ENCODE peak calls at places on chromosomes 13 and 19, in five cellular contexts. J is astrocyte, K is skeletal muscle cell, R is epithelial cell of proximal tubule, D is fibroblast of pulmonary artery. O is an unnamed sample.

GRCh38 chr13:68232351-68233130 is 1002.4 kb upstream of the PCDH9 start:
- DNase-seq in J (peak), K (no peak), R (no peak), D (no peak), O (no peak)

GRCh38 chr13:114064516-114065140 is 67.8 kb downstream of the RASA3 start:
- DNase-seq in J (no peak), K (no peak), R (no peak), D (peak), O (peak)

GRCh38 chr19:28956421-28956820 is 256.5 kb downstream of the UQCRFS1 start:
- DNase-seq in J (no peak), K (no peak), R (peak), D (no peak), O (no peak)

GRCh38 chr19:27971071-27971470 is 1241.9 kb downstream of the UQCRFS1 start:
- DNase-seq in J (peak), K (peak), R (peak), D (peak), O (no peak)

GRCh38 chr13:28601581-28601980 is 57.3 kb upstream of the POMP start:
- DNase-seq in J (no peak), K (no peak), R (no peak), D (no peak), O (no peak)

GRCh38 chr13:28408235-28408848 is 86.6 kb downstream of the FLT1 start:
- DNase-seq in J (no peak), K (no peak), R (no peak), D (peak), O (no peak)

GRCh38 chr19:35904312-35905068 is 2.2 kb downstream of the HCST start:
- DNase-seq in J (no peak), K (no peak), R (no peak), D (no peak), O (no peak)

GRCh38 chr13:97600438-97601080 is 166.6 kb downstream of the RAP2A start:
- DNase-seq in J (peak), K (peak), R (no peak), D (peak), O (peak)

GRCh38 chr19:55550321-55550650 is 4.9 kb upstream of the SBK3 start:
- DNase-seq in J (peak), K (no peak), R (no peak), D (no peak), O (no peak)

GRCh38 chr13:111946214-111946613 is 120.7 kb upstream of the SOX1 start:
- DNase-seq in J (no peak), K (no peak), R (no peak), D (no peak), O (no peak)

GRCh38 chr13:72696590-72696989 is 30.8 kb downstream of the MZT1 start:
- DNase-seq in J (peak), K (no peak), R (no peak), D (peak), O (no peak)

GRCh38 chr19:43699506-43700367 is 16.1 kb upstream of the IRGC start:
- DNase-seq in J (peak), K (no peak), R (no peak), D (peak), O (peak)

GRCh38 chr13:48344264-48344663 is 40.7 kb downstream of the RB1 start:
- DNase-seq in J (no peak), K (no peak), R (no peak), D (no peak), O (no peak)

GRCh38 chr19:55255618-55256423 is 3.0 kb downstream of the PPP6R1 start:
- DNase-seq in J (peak), K (no peak), R (no peak), D (peak), O (no peak)

GRCh38 chr19:39966617-39967016 is 4.3 kb upstream of the PSMC4 start:
- DNase-seq in J (no peak), K (no peak), R (no peak), D (no peak), O (no peak)

GRCh38 chr13:39417643-39418042 is 185.3 kb downstream of the LHFPL6 start:
- DNase-seq in J (peak), K (peak), R (no peak), D (peak), O (peak)

GRCh38 chr13:63696055-63696454 is 2280.4 kb upstream of the PCDH20 start:
- DNase-seq in J (peak), K (peak), R (no peak), D (peak), O (no peak)

GRCh38 chr13:27177852-27178251 is 6.2 kb upstream of the USP12 start:
- DNase-seq in J (no peak), K (no peak), R (no peak), D (no peak), O (no peak)

GRCh38 chr13:102293723-102294122 is 108.1 kb downstream of the FGF14 start:
- DNase-seq in J (no peak), K (no peak), R (no peak), D (no peak), O (no peak)

GRCh38 chr19:19083413-19084178 is 19.8 kb downstream of the SLC25A42 start:
- DNase-seq in J (no peak), K (no peak), R (no peak), D (no peak), O (no peak)

GRCh38 chr19:632228-633067 is 889 bp downstream of the POLRMT start:
- DNase-seq in J (peak), K (peak), R (no peak), D (peak), O (no peak)

GRCh38 chr13:98775844-98776598 is 23.5 kb upstream of the SLC15A1 start:
- DNase-seq in J (peak), K (no peak), R (peak), D (peak), O (no peak)

GRCh38 chr19:57099199-57099661 is 20.6 kb upstream of the USP29 start:
- DNase-seq in J (peak), K (no peak), R (no peak), D (peak), O (peak)

GRCh38 chr19:9906475-9907087 is 29.7 kb downstream of the OLFM2 start:
- DNase-seq in J (no peak), K (no peak), R (no peak), D (no peak), O (no peak)

GRCh38 chr19:33385956-33386355 is 12.4 kb downstream of the CEBPG start:
- DNase-seq in J (no peak), K (no peak), R (no peak), D (no peak), O (no peak)

GRCh38 chr13:99370476-99371272 is 63.5 kb upstream of the GPR183 start:
- DNase-seq in J (no peak), K (no peak), R (no peak), D (no peak), O (no peak)

GRCh38 chr19:7855426-7856276 is 18.5 kb downstream of the PRR36 start:
- DNase-seq in J (no peak), K (no peak), R (no peak), D (no peak), O (no peak)

GRCh38 chr19:8081569-8082550 is 29.3 kb downstream of the CCL25 start:
- DNase-seq in J (no peak), K (no peak), R (no peak), D (peak), O (no peak)

GRCh38 chr13:40682449-40683240 is 16.2 kb upstream of the FOXO1 start:
- DNase-seq in J (peak), K (no peak), R (no peak), D (no peak), O (no peak)

GRCh38 chr19:48372904-48373303 is 8.7 kb downstream of the SYNGR4 start:
- DNase-seq in J (no peak), K (no peak), R (no peak), D (no peak), O (no peak)

GRCh38 chr19:42292042-42292960 is 9.6 kb upstream of the PRR19 start:
- DNase-seq in J (no peak), K (no peak), R (no peak), D (no peak), O (no peak)

GRCh38 chr13:99559560-99559959 is 58.3 kb downstream of the TM9SF2 start:
- DNase-seq in J (no peak), K (no peak), R (no peak), D (no peak), O (no peak)

GRCh38 chr13:48749699-48750473 is 96.2 kb downstream of the CYSLTR2 start:
- DNase-seq in J (peak), K (peak), R (peak), D (peak), O (peak)

GRCh38 chr19:49851456-49852259 is 699 bp downstream of the PTOV1 start:
- DNase-seq in J (no peak), K (no peak), R (no peak), D (no peak), O (no peak)

DNA sequence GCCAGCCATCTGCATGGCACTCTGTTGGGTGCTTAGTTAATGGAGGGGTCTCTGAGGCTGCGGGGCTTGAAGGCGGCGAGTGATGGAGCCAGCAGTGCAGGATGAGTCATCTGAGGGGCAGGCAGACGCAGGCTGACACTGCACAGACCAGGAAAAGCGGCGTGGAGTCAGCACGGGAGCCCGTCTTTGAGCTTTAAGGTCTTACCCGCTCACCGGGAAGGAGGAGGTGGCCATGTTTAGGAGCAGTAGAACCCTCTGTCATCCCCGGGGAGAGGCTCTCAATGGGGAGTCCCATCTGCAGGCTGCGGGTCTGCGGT is 13.1 kb downstream of the NAXD start:
- DNase-seq in J (peak), K (no peak), R (no peak), D (peak), O (no peak)
- H3K4me3 ChIP-seq in J (no peak), K (no peak), R (no peak), D (no peak), O (no peak)

GRCh38 chr19:14021474-14021873 is 6.5 kb upstream of the RLN3 start:
- DNase-seq in J (no peak), K (no peak), R (no peak), D (no peak), O (no peak)

GRCh38 chr19:14019100-14019499 is 8.8 kb upstream of the RLN3 start:
- DNase-seq in J (no peak), K (no peak), R (no peak), D (no peak), O (no peak)

GRCh38 chr19:14012378-14012915 is 6.3 kb upstream of the RFX1 start:
- DNase-seq in J (no peak), K (no peak), R (no peak), D (no peak), O (no peak)

GRCh38 chr19:14015454-14016035 is 9.4 kb upstream of the RFX1 start:
- DNase-seq in J (no peak), K (no peak), R (peak), D (no peak), O (no peak)
- H3K4me3 ChIP-seq in J (no peak), K (no peak), R (no peak), D (no peak), O (no peak)

GRCh38 chr19:31316201-31316951 is 32.9 kb downstream of the TSHZ3 start:
- DNase-seq in J (peak), K (peak), R (no peak), D (peak), O (no peak)
- H3K4me3 ChIP-seq in J (no peak), K (peak), R (no peak), D (peak), O (no peak)

GRCh38 chr19:51688665-51689571 is 4.2 kb upstream of the SPACA6 start:
- DNase-seq in J (peak), K (peak), R (peak), D (peak), O (peak)
- H3K4me3 ChIP-seq in J (peak), K (peak), R (peak), D (peak), O (peak)